ENCODE peak calls at places on chromosomes 12 and 14, in four cellular contexts. W is mesothelial cell of epicardium, N is AG04450, U is adipocyte. H is an unnamed sample.

GRCh38 chr12:16297521-16297920 is 20.0 kb upstream of the SLC15A5 start:
- DNase-seq in N (no peak), U (no peak), W (no peak), H (no peak)

GRCh38 chr12:131959137-131959536 is 9.4 kb downstream of the EP400 start:
- DNase-seq in N (no peak), W (no peak), U (no peak), H (no peak)

GRCh38 chr12:45878630-45879255 is 111.6 kb downstream of the SCAF11 start:
- DNase-seq in N (no peak), W (no peak), U (peak), H (peak)

GRCh38 chr12:44294649-44295048 is 458.8 kb downstream of the TMEM117 start:
- DNase-seq in U (no peak), W (no peak), N (no peak), H (peak)

GRCh38 chr12:69243099-69244084 is 4.0 kb downstream of the CPSF6 start:
- DNase-seq in W (no peak), U (no peak), N (no peak), H (no peak)

GRCh38 chr14:53609009-53609408 is 347.6 kb downstream of the BMP4 start:
- DNase-seq in W (no peak), U (no peak), N (no peak), H (no peak)

GRCh38 chr14:22088614-22089359 is 415.2 kb upstream of the OR4E1 start:
- DNase-seq in W (no peak), N (no peak), U (no peak), H (no peak)

GRCh38 chr14:105499256-105500035 is 8.4 kb downstream of the TEDC1 start:
- DNase-seq in N (no peak), U (no peak), W (no peak), H (no peak)

GRCh38 chr12:120367924-120368788 is 808 bp downstream of the MSI1 start:
- DNase-seq in U (peak), N (no peak), W (no peak), H (no peak)

GRCh38 chr14:75280831-75281690 is 2.4 kb downstream of the FOS start:
- DNase-seq in N (no peak), U (peak), W (no peak), H (peak)

GRCh38 chr14:64971452-64971889 is 665 bp downstream of the RAB15 start:
- DNase-seq in N (no peak), W (no peak), U (no peak), H (no peak)

GRCh38 chr12:60148831-60149230 is 553.0 kb downstream of the SLC16A7 start:
- DNase-seq in W (no peak), N (peak), U (peak), H (peak)